ENCODE peak calls at places on chromosomes 2 and 18, in four cellular contexts. One of them, this sample, is unnamed.

GRCh38 chr2:101655941-101656422 is 41.5 kb upstream of the MAP4K4 start:
- DNase-seq in K562: no peak
- DNase-seq in GM12891: no peak
- DNase-seq in GM12878: no peak
- DNase-seq in this sample: no peak

GRCh38 chr2:102449370-102449974 is 23.6 kb upstream of the SLC9A4 start:
- DNase-seq in GM12878: no peak
- DNase-seq in GM12891: peak
- DNase-seq in K562: peak
- DNase-seq in this sample: peak

GRCh38 chr18:58862404-58862803 is 2.3 kb upstream of the ZNF532 start:
- DNase-seq in GM12891: no peak
- DNase-seq in GM12878: no peak
- DNase-seq in K562: no peak
- DNase-seq in this sample: no peak

GRCh38 chr18:2569338-2570207 is 1.7 kb downstream of the METTL4 start:
- DNase-seq in GM12878: no peak
- DNase-seq in GM12891: no peak
- DNase-seq in K562: peak
- DNase-seq in this sample: no peak

GRCh38 chr2:199973703-199974102 is 18.3 kb downstream of the MAIP1 start:
- DNase-seq in K562: no peak
- DNase-seq in GM12891: no peak
- DNase-seq in GM12878: no peak
- DNase-seq in this sample: no peak

GRCh38 chr2:95058466-95058988 is 33.0 kb downstream of the MAL start:
- DNase-seq in K562: no peak
- DNase-seq in GM12891: no peak
- DNase-seq in GM12878: no peak
- DNase-seq in this sample: no peak

GRCh38 chr2:133841905-133842304 is 273.6 kb upstream of the NCKAP5 start:
- DNase-seq in GM12878: no peak
- DNase-seq in K562: no peak
- DNase-seq in GM12891: no peak
- DNase-seq in this sample: no peak

GRCh38 chr2:182548031-182548950 is 121.5 kb upstream of the PDE1A start:
- DNase-seq in GM12878: no peak
- DNase-seq in K562: no peak
- DNase-seq in GM12891: no peak
- DNase-seq in this sample: no peak

GRCh38 chr18:53380063-53380639 is 844.3 kb downstream of the MBD2 start:
- DNase-seq in GM12891: no peak
- DNase-seq in K562: no peak
- DNase-seq in GM12878: peak
- DNase-seq in this sample: no peak

GRCh38 chr2:239109041-239109915 is 261.4 kb downstream of the TWIST2 start:
- DNase-seq in GM12878: no peak
- DNase-seq in GM12891: no peak
- DNase-seq in K562: no peak
- DNase-seq in this sample: no peak

GRCh38 chr2:222610746-222611145 is 45.1 kb downstream of the FARSB start:
- DNase-seq in GM12891: no peak
- DNase-seq in K562: no peak
- DNase-seq in GM12878: no peak
- DNase-seq in this sample: no peak

GRCh38 chr18:2920546-2921343 is 73.9 kb downstream of the EMILIN2 start:
- DNase-seq in K562: no peak
- DNase-seq in GM12878: no peak
- DNase-seq in GM12891: no peak
- DNase-seq in this sample: no peak

GRCh38 chr2:9288233-9288632 is 81.6 kb downstream of the ASAP2 start:
- DNase-seq in GM12891: no peak
- DNase-seq in GM12878: no peak
- DNase-seq in K562: no peak
- DNase-seq in this sample: no peak

GRCh38 chr2:36192978-36193377 is 162.6 kb upstream of the CRIM1 start:
- DNase-seq in K562: no peak
- DNase-seq in GM12878: no peak
- DNase-seq in GM12891: no peak
- DNase-seq in this sample: no peak

GRCh38 chr2:171956135-171956830 is 34.0 kb downstream of the HAT1 start:
- DNase-seq in GM12878: no peak
- DNase-seq in GM12891: no peak
- DNase-seq in K562: no peak
- DNase-seq in this sample: peak

GRCh38 chr2:221235941-221236340 is 336.2 kb downstream of the EPHA4 start:
- DNase-seq in GM12878: no peak
- DNase-seq in K562: no peak
- DNase-seq in GM12891: no peak
- DNase-seq in this sample: no peak

GRCh38 chr2:32977228-32977758 is 30.5 kb downstream of the LTBP1 start:
- DNase-seq in K562: no peak
- DNase-seq in GM12891: no peak
- DNase-seq in GM12878: no peak
- DNase-seq in this sample: no peak

GRCh38 chr2:241268716-241269445 is 46.6 kb downstream of the HDLBP start:
- DNase-seq in GM12878: no peak
- DNase-seq in GM12891: no peak
- DNase-seq in K562: no peak
- DNase-seq in this sample: no peak

GRCh38 chr2:234469251-234469845 is 27.5 kb downstream of the ARL4C start:
- DNase-seq in GM12878: no peak
- DNase-seq in K562: no peak
- DNase-seq in GM12891: no peak
- DNase-seq in this sample: no peak

GRCh38 chr2:29023188-29023587 is 42.1 kb downstream of the TOGARAM2 start:
- DNase-seq in GM12891: no peak
- DNase-seq in K562: no peak
- DNase-seq in GM12878: no peak
- DNase-seq in this sample: no peak

GRCh38 chr2:145085616-145086015 is 565.7 kb upstream of the ZEB2 start:
- DNase-seq in GM12891: no peak
- DNase-seq in K562: no peak
- DNase-seq in GM12878: no peak
- DNase-seq in this sample: no peak

GRCh38 chr2:106058469-106059137 is 135.5 kb downstream of the UXS1 start:
- DNase-seq in K562: no peak
- DNase-seq in GM12891: no peak
- DNase-seq in GM12878: no peak
- DNase-seq in this sample: no peak

GRCh38 chr2:123961576-123961975 is 63.5 kb upstream of the CNTNAP5 start:
- DNase-seq in GM12891: no peak
- DNase-seq in K562: no peak
- DNase-seq in GM12878: no peak
- DNase-seq in this sample: no peak

GRCh38 chr18:11488175-11488574 is 121.2 kb upstream of the SLC35G4 start:
- DNase-seq in GM12878: no peak
- DNase-seq in K562: no peak
- DNase-seq in GM12891: no peak
- DNase-seq in this sample: no peak

GRCh38 chr2:222903234-222904220 is 42.7 kb downstream of the ACSL3 start:
- DNase-seq in K562: peak
- DNase-seq in GM12878: no peak
- DNase-seq in GM12891: peak
- DNase-seq in this sample: peak

GRCh38 chr2:18536100-18536499 is 24.4 kb downstream of the RDH14 start:
- DNase-seq in GM12878: no peak
- DNase-seq in GM12891: no peak
- DNase-seq in K562: no peak
- DNase-seq in this sample: no peak

GRCh38 chr2:52390651-52391050 is 1358.7 kb upstream of the NRXN1 start:
- DNase-seq in GM12878: no peak
- DNase-seq in GM12891: no peak
- DNase-seq in K562: no peak
- DNase-seq in this sample: no peak

GRCh38 chr2:165273176-165273575 is 34.0 kb downstream of the SCN2A start:
- DNase-seq in GM12891: no peak
- DNase-seq in GM12878: no peak
- DNase-seq in K562: no peak
- DNase-seq in this sample: no peak

GRCh38 chr2:240999001-240999791 is 778 bp downstream of the SNED1 start:
- DNase-seq in GM12878: no peak
- DNase-seq in K562: peak
- DNase-seq in GM12891: peak
- DNase-seq in this sample: no peak

GRCh38 chr18:50201476-50201875 is 6.5 kb upstream of the MYO5B start:
- DNase-seq in GM12878: no peak
- DNase-seq in K562: no peak
- DNase-seq in GM12891: no peak
- DNase-seq in this sample: no peak

GRCh38 chr18:50207722-50208121 is 12.8 kb upstream of the MYO5B start:
- DNase-seq in GM12891: no peak
- DNase-seq in GM12878: no peak
- DNase-seq in K562: no peak
- DNase-seq in this sample: no peak

DNA sequence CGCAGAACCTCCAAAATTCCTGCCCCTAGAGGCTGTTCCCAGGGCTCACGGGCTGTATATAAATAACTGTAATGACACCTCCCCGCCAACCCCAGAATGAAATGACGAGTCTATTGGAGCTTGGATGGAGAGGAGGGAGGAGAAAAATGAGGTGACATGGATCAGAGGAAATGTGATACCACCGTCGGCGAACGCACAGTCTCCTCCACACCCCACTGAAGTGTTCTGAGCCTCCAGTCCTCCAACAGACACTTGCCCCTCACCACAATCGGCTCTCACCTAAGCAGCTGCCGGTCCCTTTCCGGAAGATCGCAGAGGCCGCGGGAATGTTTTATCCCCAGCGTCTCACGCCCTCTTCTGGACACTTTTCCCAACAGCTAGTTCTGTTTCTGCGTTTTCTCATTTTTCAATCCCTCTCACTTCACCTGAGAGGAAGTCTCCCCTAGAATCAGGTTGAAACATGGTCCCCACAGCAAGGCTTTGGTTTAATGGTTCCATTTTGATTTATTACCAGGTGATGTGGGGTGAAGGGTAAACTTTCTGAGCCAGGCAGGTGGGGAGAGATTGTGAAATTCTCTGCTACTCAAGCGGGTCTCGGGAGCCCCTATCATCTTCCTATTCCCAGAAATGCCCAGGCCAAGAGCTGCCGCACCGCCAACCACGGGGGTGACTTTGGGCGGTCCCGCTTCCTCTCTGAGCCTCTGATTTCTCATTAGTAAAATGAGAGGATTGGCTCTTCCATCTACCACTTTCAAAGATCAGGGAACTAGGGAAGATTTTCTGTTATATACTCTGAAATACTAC is 9.1 kb upstream of the MYO5B start:
- DNase-seq in GM12878: no peak
- DNase-seq in K562: peak
- DNase-seq in GM12891: no peak
- DNase-seq in this sample: no peak
- TF ChIP-seq SPI1 in GM12878: no peak
- TF ChIP-seq SPI1 in K562: peak
- TF ChIP-seq SPI1 in GM12891: no peak
- TF ChIP-seq SPI1 in this sample: no peak

DNA sequence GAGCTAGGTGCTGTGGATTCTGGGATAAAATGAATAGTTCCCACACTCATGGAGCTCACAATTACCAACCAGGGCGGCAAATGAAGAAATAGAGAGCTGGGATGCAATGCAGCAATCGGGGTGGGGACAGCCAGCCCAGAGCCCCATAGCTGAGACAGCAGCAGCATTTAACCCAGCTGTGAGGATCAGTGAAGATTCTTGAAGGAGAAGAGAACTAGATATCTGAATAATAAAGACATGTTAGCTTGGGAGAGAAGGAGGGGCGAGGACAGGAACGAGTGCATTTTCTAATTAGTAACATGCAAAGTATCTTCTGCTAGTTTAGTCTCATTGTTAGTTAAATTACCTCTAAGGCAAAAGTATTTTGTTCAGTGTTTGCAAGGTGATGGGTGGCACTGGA is 350.0 kb downstream of the LPIN1 start:
- DNase-seq in K562: no peak
- DNase-seq in GM12891: no peak
- DNase-seq in GM12878: no peak
- DNase-seq in this sample: no peak
- TF ChIP-seq SPI1 in K562: no peak
- TF ChIP-seq SPI1 in GM12891: no peak
- TF ChIP-seq SPI1 in GM12878: no peak
- TF ChIP-seq SPI1 in this sample: no peak

DNA sequence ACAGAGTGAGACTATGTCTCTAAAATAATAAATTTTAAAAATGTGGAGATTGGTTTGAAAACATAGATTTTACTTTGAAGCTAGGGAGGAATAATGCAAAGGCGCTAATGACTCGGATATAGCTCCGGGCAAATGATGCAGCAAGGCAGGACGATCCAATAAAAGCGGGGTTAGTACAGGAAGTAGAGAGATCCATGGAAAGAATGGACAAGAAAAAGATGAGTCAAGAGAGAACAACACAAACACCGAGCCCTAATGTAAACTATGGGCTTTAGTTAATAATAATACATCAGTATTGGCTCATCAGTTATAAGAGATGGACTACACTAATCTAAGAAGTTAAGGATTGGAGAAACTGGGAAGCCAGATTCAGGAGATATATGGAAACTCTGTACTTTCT is 74.5 kb downstream of the QPCT start:
- DNase-seq in GM12878: no peak
- DNase-seq in GM12891: no peak
- DNase-seq in K562: no peak
- DNase-seq in this sample: no peak
- TF ChIP-seq SPI1 in GM12878: no peak
- TF ChIP-seq SPI1 in GM12891: no peak
- TF ChIP-seq SPI1 in K562: no peak
- TF ChIP-seq SPI1 in this sample: no peak

GRCh38 chr18:55403555-55403954 is 184.4 kb downstream of the TCF4 start:
- DNase-seq in GM12891: no peak
- DNase-seq in K562: no peak
- DNase-seq in GM12878: no peak
- DNase-seq in this sample: no peak

GRCh38 chr18:55406374-55407045 is 181.5 kb downstream of the TCF4 start:
- DNase-seq in GM12891: no peak
- DNase-seq in K562: no peak
- DNase-seq in GM12878: no peak
- DNase-seq in this sample: no peak

GRCh38 chr18:55405655-55406373 is 182.2 kb downstream of the TCF4 start:
- DNase-seq in K562: peak
- DNase-seq in GM12891: no peak
- DNase-seq in GM12878: no peak
- DNase-seq in this sample: no peak

GRCh38 chr18:55404136-55404810 is 183.7 kb downstream of the TCF4 start:
- DNase-seq in GM12878: no peak
- DNase-seq in K562: no peak
- DNase-seq in GM12891: no peak
- DNase-seq in this sample: no peak

GRCh38 chr18:55404811-55405654 is 183.0 kb downstream of the TCF4 start:
- DNase-seq in GM12878: no peak
- DNase-seq in K562: no peak
- DNase-seq in GM12891: no peak
- DNase-seq in this sample: no peak
- TF ChIP-seq SPI1 in GM12878: no peak
- TF ChIP-seq SPI1 in K562: no peak
- TF ChIP-seq SPI1 in GM12891: no peak
- TF ChIP-seq SPI1 in this sample: no peak

GRCh38 chr2:98759338-98759737 is 28.4 kb upstream of the MGAT4A start:
- DNase-seq in GM12891: no peak
- DNase-seq in K562: no peak
- DNase-seq in GM12878: no peak
- DNase-seq in this sample: no peak
- TF ChIP-seq SPI1 in GM12891: no peak
- TF ChIP-seq SPI1 in K562: no peak
- TF ChIP-seq SPI1 in GM12878: no peak
- TF ChIP-seq SPI1 in this sample: peak